ENCODE peak calls at places on chromosomes 7 and 10, in six cellular contexts. E is tibial artery, T is transverse colon, J is GM12878, I is AG09309, H is OCI-LY7. Z is an unnamed sample.

GRCh38 chr10:22805304-22805703 is 90.9 kb upstream of the PIP4K2A start:
- DNase-seq in E (no peak), T (no peak), I (no peak), H (no peak), J (no peak), Z (peak; percentile 5)

GRCh38 chr10:116590590-116591444 is at the start of gene PNLIPRP1:
- DNase-seq in T (peak; percentile 50), E (no peak), I (no peak), J (no peak), H (no peak), Z (peak; percentile 79)

GRCh38 chr7:20144801-20145200 is 72.4 kb downstream of the MACC1 start:
- DNase-seq in J (no peak), I (no peak), H (no peak), T (no peak), E (no peak), Z (no peak)

GRCh38 chr7:120729300-120729699 is 128.6 kb downstream of the TSPAN12 start:
- DNase-seq in E (no peak), H (no peak), T (peak; percentile 8), I (no peak), J (no peak), Z (no peak)

GRCh38 chr7:159088016-159088865 is 56.4 kb downstream of the VIPR2 start:
- DNase-seq in I (no peak), E (no peak), H (no peak), T (peak; percentile 2), J (no peak), Z (no peak)

GRCh38 chr7:111256391-111256790 is 165.5 kb downstream of the LRRN3 start:
- DNase-seq in T (no peak), I (no peak), E (no peak), J (no peak), H (no peak), Z (no peak)

GRCh38 chr7:13822678-13823077 is 166.8 kb downstream of the ETV1 start:
- DNase-seq in T (no peak), I (no peak), J (no peak), E (no peak), H (no peak), Z (no peak)

GRCh38 chr10:86402283-86402931 is 35.8 kb upstream of the GRID1 start:
- DNase-seq in H (no peak), J (no peak), T (no peak), E (no peak), I (no peak), Z (peak; percentile 43)

GRCh38 chr7:69482676-69483075 is 115.6 kb upstream of the AUTS2 start:
- DNase-seq in T (no peak), J (no peak), E (no peak), H (no peak), I (no peak), Z (no peak)

GRCh38 chr7:157537056-157537455 is 200.3 kb downstream of the DNAJB6 start:
- DNase-seq in H (no peak), E (no peak), J (no peak), T (no peak), I (no peak), Z (no peak)

GRCh38 chr7:47351233-47352154 is 230.4 kb downstream of the TNS3 start:
- DNase-seq in T (peak; percentile 5), E (no peak), J (no peak), I (no peak), H (peak; percentile 6), Z (peak; percentile 9)

GRCh38 chr10:44966129-44966815 is 6.7 kb downstream of the RASSF4 start:
- DNase-seq in H (no peak), E (peak; percentile 33), J (no peak), T (no peak), I (no peak), Z (no peak)

GRCh38 chr10:30098624-30099023 is 39.2 kb upstream of the JCAD start:
- DNase-seq in H (no peak), I (peak; percentile 91), J (no peak), E (no peak), T (no peak), Z (no peak)

GRCh38 chr7:77216233-77216632 is 16.6 kb upstream of the FGL2 start:
- DNase-seq in J (no peak), E (no peak), I (no peak), H (no peak), T (no peak), Z (no peak)

GRCh38 chr7:135659159-135659837 is 3.0 kb upstream of the STMP1 start:
- DNase-seq in E (no peak), I (no peak), J (no peak), T (no peak), H (no peak), Z (no peak)

GRCh38 chr7:42090056-42090455 is 147.0 kb downstream of the GLI3 start:
- DNase-seq in E (no peak), I (no peak), J (no peak), H (no peak), T (no peak), Z (no peak)

GRCh38 chr7:55546826-55547225 is 25.5 kb downstream of the VOPP1 start:
- DNase-seq in I (peak; percentile 45), J (no peak), H (no peak), T (peak; percentile 82), E (peak; percentile 90), Z (peak; percentile 86)

GRCh38 chr7:46007990-46008643 is 87.0 kb upstream of the IGFBP3 start:
- DNase-seq in J (no peak), T (no peak), I (no peak), H (no peak), E (no peak), Z (no peak)

GRCh38 chr7:122463631-122464030 is 159.1 kb upstream of the FEZF1 start:
- DNase-seq in E (no peak), H (no peak), J (no peak), I (no peak), T (no peak), Z (no peak)

GRCh38 chr10:117217196-117217761 is 20.0 kb downstream of the KCNK18 start:
- DNase-seq in E (peak; percentile 56), T (peak; percentile 32), I (no peak), H (no peak), J (no peak), Z (peak; percentile 25)

GRCh38 chr10:79178614-79179403 is 110.0 kb downstream of the ZMIZ1 start:
- DNase-seq in I (peak; percentile 53), E (no peak), J (no peak), H (no peak), T (no peak), Z (no peak)

GRCh38 chr7:901041-901387 is 24.7 kb downstream of the GET4 start:
- DNase-seq in E (no peak), H (no peak), T (no peak), I (no peak), J (no peak), Z (no peak)

GRCh38 chr7:96973986-96974385 is 31.4 kb upstream of the DLX6 start:
- DNase-seq in I (no peak), J (no peak), T (no peak), E (no peak), H (no peak), Z (no peak)

GRCh38 chr10:125521721-125522680 is 161.0 kb downstream of the TEX36 start:
- DNase-seq in J (no peak), I (no peak), T (no peak), E (no peak), H (peak; percentile 78), Z (peak; percentile 21)

GRCh38 chr10:2839081-2839725 is 228.1 kb upstream of the PFKP start:
- DNase-seq in J (no peak), T (peak; percentile 41), H (peak; percentile 24), E (no peak), I (no peak), Z (peak; percentile 50)

GRCh38 chr7:29189743-29190201 is 4.8 kb upstream of the CHN2 start:
- DNase-seq in E (no peak), H (peak; percentile 22), T (peak; percentile 67), I (no peak), J (no peak), Z (peak; percentile 88)
- H3K4me3 ChIP-seq in E (no peak overlapping the region), H (no peak overlapping the region), T (peak overlapping the region; percentile 30), I (no peak overlapping the region), J (no peak overlapping the region), Z (no peak overlapping the region)

GRCh38 chr10:80537705-80538480 is at the start of gene SH2D4B:
- DNase-seq in E (peak; percentile 33), J (no peak), T (no peak), I (no peak), H (no peak), Z (no peak)

GRCh38 chr10:80536361-80536835 is 1.3 kb upstream of the SH2D4B start:
- DNase-seq in J (no peak), I (no peak), E (peak; percentile 48), H (no peak), T (no peak), Z (no peak)

GRCh38 chr10:80538481-80539185 is 931 bp downstream of the SH2D4B start:
- DNase-seq in I (no peak), T (no peak), J (no peak), H (no peak), E (no peak), Z (no peak)

GRCh38 chr10:80535671-80536360 is 1.9 kb upstream of the SH2D4B start:
- DNase-seq in H (peak; percentile 79), E (peak; percentile 82), I (no peak), T (peak; percentile 85), J (no peak), Z (peak; percentile 78)

GRCh38 chr10:80537086-80537704 is 507 bp upstream of the SH2D4B start:
- DNase-seq in I (no peak), J (no peak), H (no peak), T (no peak), E (peak; percentile 23), Z (no peak)
- H3K4me3 ChIP-seq in I (no peak overlapping the region), J (peak overlapping the region; percentile 83), H (no peak overlapping the region), T (no peak overlapping the region), E (no peak overlapping the region), Z (no peak overlapping the region)

DNA sequence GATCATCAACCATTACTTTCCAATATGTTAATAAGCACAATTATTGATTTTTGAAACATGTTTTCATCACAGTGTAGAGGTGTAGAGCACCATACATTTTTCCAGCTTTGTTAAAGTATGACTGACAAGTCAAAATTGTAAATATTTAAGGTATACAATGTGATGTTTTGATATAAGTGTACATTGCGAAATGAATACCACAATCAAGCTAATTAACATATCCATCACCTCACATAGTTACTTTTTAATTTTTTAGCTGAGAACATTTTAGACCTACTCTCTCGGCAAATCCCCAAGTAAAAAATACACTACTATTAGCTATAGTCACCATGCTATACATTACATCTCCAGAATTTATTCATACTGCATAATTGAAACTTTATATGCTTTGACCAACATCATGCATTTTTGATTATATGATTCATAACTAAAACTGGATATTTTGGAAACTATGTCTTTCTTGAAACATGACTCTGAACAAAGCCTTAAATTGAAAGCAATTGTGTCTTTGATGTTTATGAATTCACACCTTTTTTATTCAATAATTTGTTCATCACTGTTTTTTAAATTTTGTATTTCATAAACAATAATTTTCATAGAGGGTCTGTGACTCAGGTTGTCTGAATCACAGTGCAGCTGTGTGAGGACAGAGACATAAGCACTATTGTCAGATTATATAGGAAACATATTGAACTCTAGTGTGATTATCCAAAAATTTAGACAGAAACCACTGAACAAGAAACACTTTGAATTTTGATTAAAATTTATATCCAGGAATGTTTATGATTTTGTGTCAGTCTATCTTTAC is 486.1 kb downstream of the SEMA3D start:
- DNase-seq in H (no peak), J (no peak), T (no peak), I (no peak), E (no peak), Z (no peak)
- H3K4me3 ChIP-seq in H (no peak overlapping the region), J (no peak overlapping the region), T (no peak overlapping the region), I (no peak overlapping the region), E (no peak overlapping the region), Z (no peak overlapping the region)

DNA sequence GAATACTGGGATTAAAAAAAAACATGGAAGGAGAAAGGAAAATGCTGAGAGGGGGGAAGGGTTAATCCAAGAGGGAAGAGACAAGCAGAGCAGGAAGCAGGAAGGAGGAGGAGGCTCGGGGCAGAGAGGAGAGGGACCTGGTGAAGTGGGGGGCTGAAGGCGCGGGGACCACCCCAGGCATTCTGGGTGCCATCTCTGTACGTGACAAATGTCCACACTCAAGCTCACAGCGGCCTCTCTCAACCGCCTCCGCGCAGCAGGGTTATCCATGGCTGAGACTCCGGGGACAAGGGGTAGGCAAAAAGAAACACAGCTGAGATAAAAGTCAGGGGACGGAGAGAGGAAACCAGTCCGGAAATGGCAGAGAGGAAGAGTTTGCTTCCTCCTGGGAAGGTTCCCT is 33.9 kb downstream of the EN2 start:
- DNase-seq in I (no peak), T (no peak), E (no peak), H (no peak), J (no peak), Z (no peak)
- H3K4me3 ChIP-seq in I (no peak overlapping the region), T (no peak overlapping the region), E (no peak overlapping the region), H (no peak overlapping the region), J (peak overlapping the region; percentile 51), Z (no peak overlapping the region)

Z was measured in body of pancreas.